ENCODE peak calls at places on chromosomes 2 and 18, in eight cellular contexts. P, I, Y, N, H, M, G and C are unnamed samples.
A peak's percentile ranks its signal among the peaks of the same experiment; 100 is the strongest.

GRCh38 chr2:232476791-232477190 is 10.8 kb downstream of the ECEL1 start:
- DNase-seq in P (no peak), I (no peak), Y (no peak), N (no peak), H (no peak), M (no peak), G (no peak), C (no peak)

GRCh38 chr2:54597153-54597827 is 126.2 kb upstream of the EML6 start:
- DNase-seq in P (no peak), I (no peak), Y (no peak), N (no peak), H (no peak), M (peak; percentile 66), G (peak; percentile 62), C (no peak)

GRCh38 chr2:70613510-70613909 is 59.9 kb upstream of the TGFA start:
- DNase-seq in P (no peak), I (no peak), Y (no peak), N (no peak), H (no peak), M (no peak), G (no peak), C (no peak)

GRCh38 chr18:37582306-37582705 is 16.7 kb upstream of the CELF4 start:
- DNase-seq in P (no peak), I (no peak), Y (no peak), N (no peak), H (no peak), M (no peak), G (no peak), C (no peak)

GRCh38 chr18:10928971-10929373 is 220.4 kb downstream of the PIEZO2 start:
- DNase-seq in P (no peak), I (no peak), Y (no peak), N (no peak), H (no peak), M (peak; percentile 39), G (no peak), C (peak; percentile 68)

GRCh38 chr2:172350844-172351480 is 76.4 kb upstream of the ITGA6 start:
- DNase-seq in P (no peak), I (no peak), Y (no peak), N (no peak), H (no peak), M (no peak), G (no peak), C (no peak)

GRCh38 chr2:37893327-37893726 is 31.8 kb upstream of the RMDN2 start:
- DNase-seq in P (no peak), I (no peak), Y (no peak), N (no peak), H (no peak), M (no peak), G (no peak), C (no peak)

GRCh38 chr2:84850471-84850870 is 30.4 kb downstream of the TRABD2A start:
- DNase-seq in P (no peak), I (no peak), Y (no peak), N (no peak), H (no peak), M (no peak), G (no peak), C (no peak)

GRCh38 chr2:70527447-70528080 is 26.1 kb downstream of the TGFA start:
- DNase-seq in P (no peak), I (no peak), Y (no peak), N (no peak), H (no peak), M (no peak), G (no peak), C (no peak)

GRCh38 chr18:8287184-8287885 is 321.9 kb upstream of the RAB12 start:
- DNase-seq in P (no peak), I (no peak), Y (no peak), N (no peak), H (no peak), M (no peak), G (no peak), C (no peak)

GRCh38 chr2:16546128-16546754 is 119.4 kb downstream of the CYRIA start:
- DNase-seq in P (peak; percentile 55), I (no peak), Y (no peak), N (peak; percentile 9), H (peak; percentile 39), M (peak; percentile 67), G (peak; percentile 2), C (peak; percentile 23)

GRCh38 chr18:29361843-29362242 is 1184.9 kb upstream of the CDH2 start:
- DNase-seq in P (no peak), I (no peak), Y (no peak), N (no peak), H (no peak), M (no peak), G (no peak), C (no peak)

GRCh38 chr2:15757820-15758586 is 166.3 kb downstream of the DDX1 start:
- DNase-seq in P (no peak), I (no peak), Y (no peak), N (no peak), H (no peak), M (no peak), G (no peak), C (no peak)

GRCh38 chr2:233436691-233437438 is 82.6 kb downstream of the DGKD start:
- DNase-seq in P (no peak), I (no peak), Y (no peak), N (no peak), H (no peak), M (no peak), G (no peak), C (no peak)

GRCh38 chr2:193584001-193584400 is 1389.3 kb upstream of the TMEFF2 start:
- DNase-seq in P (peak; percentile 39), I (no peak), Y (no peak), N (no peak), H (peak; percentile 45), M (peak; percentile 46), G (no peak), C (no peak)

GRCh38 chr2:41994177-41994576 is 53.6 kb upstream of the PKDCC start:
- DNase-seq in P (no peak), I (no peak), Y (no peak), N (no peak), H (no peak), M (peak; percentile 90), G (no peak), C (no peak)

GRCh38 chr2:235553291-235553690 is 59.4 kb downstream of the AGAP1 start:
- DNase-seq in P (no peak), I (no peak), Y (no peak), N (no peak), H (no peak), M (no peak), G (no peak), C (no peak)

GRCh38 chr2:36482576-36483214 is 115.3 kb downstream of the FEZ2 start:
- DNase-seq in P (no peak), I (no peak), Y (no peak), N (no peak), H (peak; percentile 49), M (peak; percentile 51), G (no peak), C (no peak)

GRCh38 chr2:160051374-160051800 is 11.0 kb downstream of the PLA2R1 start:
- DNase-seq in P (no peak), I (no peak), Y (no peak), N (no peak), H (no peak), M (no peak), G (no peak), C (no peak)

GRCh38 chr2:111652038-111652437 is 232.0 kb downstream of the ANAPC1 start:
- DNase-seq in P (no peak), I (no peak), Y (no peak), N (no peak), H (no peak), M (no peak), G (no peak), C (no peak)

GRCh38 chr2:10059016-10059351 is 15.6 kb downstream of the KLF11 start:
- DNase-seq in P (no peak), I (no peak), Y (no peak), N (no peak), H (no peak), M (no peak), G (no peak), C (no peak)

GRCh38 chr18:33440011-33440383 is 524 bp downstream of the CCDC178 start:
- DNase-seq in P (peak; percentile 63), I (peak; percentile 47), Y (no peak), N (no peak), H (no peak), M (peak; percentile 70), G (no peak), C (peak; percentile 43)

GRCh38 chr18:48533340-48534093 is 5.3 kb upstream of the CTIF start:
- DNase-seq in P (no peak), I (no peak), Y (no peak), N (no peak), H (no peak), M (no peak), G (no peak), C (peak; percentile 45)

GRCh38 chr18:923144-923543 is 18.5 kb downstream of the ADCYAP1 start:
- DNase-seq in P (no peak), I (no peak), Y (no peak), N (no peak), H (no peak), M (no peak), G (no peak), C (no peak)

GRCh38 chr18:55034742-55035141 is 75.5 kb upstream of the CCDC68 start:
- DNase-seq in P (no peak), I (no peak), Y (no peak), N (no peak), H (no peak), M (no peak), G (no peak), C (no peak)

GRCh38 chr2:82657066-82657465 is 1802.0 kb downstream of the SUCLG1 start:
- DNase-seq in P (no peak), I (no peak), Y (no peak), N (no peak), H (no peak), M (no peak), G (no peak), C (no peak)